ENCODE peak calls at places on chromosomes 4 and X, in four cellular contexts. U is GM23338, N is esophagus squamous epithelium, C is esophagus muscularis mucosa. J is an unnamed sample.

GRCh38 chr4:4687100-4687499 is 145.3 kb upstream of the STX18 start:
- DNase-seq in N (no peak), C (no peak), U (no peak), J (no peak)

GRCh38 chr4:60617731-60618130 is 582.4 kb upstream of the ADGRL3 start:
- DNase-seq in N (no peak), C (no peak), U (no peak), J (no peak)

GRCh38 chrX:8067754-8068469 is 103.2 kb downstream of the VCX2 start:
- DNase-seq in U (no peak), N (no peak), C (no peak), J (no peak)

GRCh38 chrX:36087366-36087765 is 167.8 kb downstream of the CFAP47 start:
- DNase-seq in C (no peak), N (no peak), U (no peak), J (no peak)

GRCh38 chrX:72306851-72307645 is 1.3 kb upstream of the CITED1 start:
- DNase-seq in C (no peak), N (no peak), U (peak; percentile 70), J (peak; percentile 30)

GRCh38 chrX:72120798-72121197 is 10.9 kb downstream of the RTL5 start:
- DNase-seq in C (no peak), U (no peak), N (no peak), J (no peak)

GRCh38 chr4:14269824-14270223 is 642.3 kb upstream of the BOD1L1 start:
- DNase-seq in C (no peak), N (no peak), U (no peak), J (no peak)

GRCh38 chr4:173270312-173271027 is 63.7 kb downstream of the HMGB2 start:
- DNase-seq in U (no peak), C (no peak), N (no peak), J (no peak)

GRCh38 chr4:147927377-147928137 is 195.7 kb downstream of the ARHGAP10 start:
- DNase-seq in U (peak; percentile 40), N (no peak), C (no peak), J (no peak)

GRCh38 chr4:189659302-189659701 is 281.4 kb upstream of the FRG1 start:
- DNase-seq in N (no peak), C (peak; percentile 21), U (no peak), J (no peak)

GRCh38 chr4:169757575-169758184 is at the start of gene HPF1:
- DNase-seq in C (peak; percentile 98), N (peak; percentile 59), U (peak; percentile 99), J (peak; percentile 89)

GRCh38 chr4:23163649-23164436 is 471.1 kb downstream of the GBA3 start:
- DNase-seq in N (no peak), C (no peak), U (peak; percentile 25), J (no peak)

GRCh38 chr4:153655928-153656327 is 28.2 kb upstream of the TLR2 start:
- DNase-seq in N (no peak), C (no peak), U (no peak), J (peak; percentile 85)

GRCh38 chrX:80879143-80879542 is 69.5 kb upstream of the BRWD3 start:
- DNase-seq in U (no peak), C (no peak), N (no peak), J (no peak)

GRCh38 chr4:7135389-7135746 is 57.0 kb upstream of the SORCS2 start:
- DNase-seq in U (no peak), N (no peak), C (no peak), J (no peak)

GRCh38 chrX:130884627-130885026 is 18.4 kb downstream of the ENOX2 start:
- DNase-seq in N (no peak), C (no peak), U (no peak), J (no peak)

GRCh38 chrX:56219702-56220101 is 12.5 kb upstream of the KLF8 start:
- DNase-seq in N (no peak), U (peak; percentile 26), C (no peak), J (no peak)

GRCh38 chrX:15269618-15270521 is at the start of gene ASB9:
- DNase-seq in U (peak; percentile 5), C (no peak), N (no peak), J (no peak)

GRCh38 chr4:53014881-53015280 is 152.8 kb downstream of the RASL11B start:
- DNase-seq in N (no peak), U (no peak), C (no peak), J (no peak)

GRCh38 chr4:53014368-53014767 is 152.3 kb downstream of the RASL11B start:
- DNase-seq in U (no peak), N (no peak), C (no peak), J (no peak)

GRCh38 chr4:53013873-53014272 is 151.8 kb downstream of the RASL11B start:
- DNase-seq in C (no peak), U (no peak), N (no peak), J (no peak)

GRCh38 chr4:53016099-53016498 is 154.0 kb downstream of the RASL11B start:
- DNase-seq in U (no peak), N (no peak), C (no peak), J (no peak)

GRCh38 chr4:53015681-53016080 is 153.6 kb downstream of the RASL11B start:
- DNase-seq in N (no peak), C (no peak), U (peak; percentile 74), J (no peak)
- H3K4me1 ChIP-seq in N (no peaks in the 10 kb centered on the region), C (peaks cover 36% of the 10 kb centered on the region), U (no peaks in the 10 kb centered on the region), J (peaks cover 4% of the 10 kb centered on the region)

DNA sequence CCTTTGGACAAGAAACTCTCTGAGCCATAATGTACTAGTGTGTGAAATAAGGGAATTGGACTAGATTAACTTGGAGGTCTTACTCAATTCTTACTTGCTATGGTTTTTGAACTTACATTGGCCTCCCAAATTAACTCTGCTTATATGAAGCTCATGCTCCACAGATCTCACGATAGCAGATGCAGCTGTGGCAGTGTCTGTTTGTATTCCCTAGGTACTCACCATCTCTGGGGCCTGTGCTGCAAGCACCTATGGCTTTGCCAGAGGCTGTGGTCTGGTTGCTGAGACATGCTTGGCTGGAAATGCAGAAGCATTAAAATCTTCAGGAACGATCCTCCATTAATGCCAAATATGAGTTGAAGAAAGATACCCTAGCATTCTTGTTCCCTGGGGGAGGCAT is 112.8 kb downstream of the MSL3 start:
- DNase-seq in N (no peak), U (no peak), C (no peak), J (no peak)
- H3K4me1 ChIP-seq in N (no peaks in the 10 kb centered on the region), U (no peaks in the 10 kb centered on the region), C (no peaks in the 10 kb centered on the region), J (no peaks in the 10 kb centered on the region)

DNA sequence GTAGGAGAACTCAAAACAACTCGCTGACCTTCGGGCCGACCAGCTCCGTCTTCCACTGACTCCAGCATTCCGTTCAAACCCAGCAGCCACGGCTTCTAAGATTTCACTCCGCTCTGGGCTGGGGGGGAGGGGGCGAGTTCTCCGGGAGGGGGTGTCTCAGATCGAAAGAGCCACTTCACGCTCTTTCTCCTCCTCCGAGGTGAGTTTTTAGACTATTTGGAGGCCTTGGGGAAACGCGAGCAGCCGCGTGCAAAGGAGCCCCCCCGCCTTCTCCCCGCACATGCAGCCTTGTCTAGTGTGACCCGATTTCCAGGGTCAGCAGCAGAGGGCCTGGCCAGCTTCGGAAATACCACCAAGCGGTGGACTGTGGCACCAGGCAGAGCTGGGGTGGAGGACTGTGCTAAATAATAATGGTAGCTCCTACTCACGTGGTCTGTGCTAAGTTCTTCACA is 79.2 kb upstream of the BCOR start:
- DNase-seq in N (no peak), U (peak; percentile 26), C (no peak), J (no peak)
- H3K4me1 ChIP-seq in N (peaks cover 3% of the 10 kb centered on the region), U (peaks cover 11% of the 10 kb centered on the region), C (peaks cover 10% of the 10 kb centered on the region), J (no peaks in the 10 kb centered on the region)

GRCh38 chrX:118524344-118524743 is 28.7 kb downstream of the DOCK11 start:
- DNase-seq in N (no peak), U (no peak), C (no peak), J (no peak)

GRCh38 chrX:118522230-118522926 is 26.8 kb downstream of the DOCK11 start:
- DNase-seq in U (no peak), C (no peak), N (no peak), J (no peak)

GRCh38 chrX:118526149-118526548 is 30.5 kb downstream of the DOCK11 start:
- DNase-seq in N (no peak), C (no peak), U (no peak), J (no peak)

GRCh38 chrX:118523920-118524319 is 28.3 kb downstream of the DOCK11 start:
- DNase-seq in N (no peak), U (no peak), C (no peak), J (no peak)

GRCh38 chrX:118525146-118525725 is 29.6 kb downstream of the DOCK11 start:
- DNase-seq in C (no peak), U (no peak), N (no peak), J (no peak)
- H3K4me1 ChIP-seq in C (peaks cover 3% of the 10 kb centered on the region), U (no peaks in the 10 kb centered on the region), N (no peaks in the 10 kb centered on the region), J (no peaks in the 10 kb centered on the region)

GRCh38 chr4:143380651-143381050 is 44.0 kb downstream of the GAB1 start:
- DNase-seq in N (no peak), C (no peak), U (no peak), J (no peak)
- H3K4me1 ChIP-seq in N (peaks cover 19% of the 10 kb centered on the region), C (peaks cover 81% of the 10 kb centered on the region), U (peaks cover 65% of the 10 kb centered on the region), J (peaks cover 19% of the 10 kb centered on the region)

GRCh38 chr4:26365537-26366150 is 44.8 kb downstream of the RBPJ start:
- DNase-seq in N (no peak), U (no peak), C (no peak), J (no peak)
- H3K4me1 ChIP-seq in N (no peaks in the 10 kb centered on the region), U (peaks cover 41% of the 10 kb centered on the region), C (peaks cover 12% of the 10 kb centered on the region), J (no peaks in the 10 kb centered on the region)